ENCODE peak calls at places on chromosome 3, in four cellular contexts. One of them, this sample, is unnamed.

GRCh38 chr3:64225695-64226499 is 631 bp upstream of the PRICKLE2 start:
- DNase-seq in A549: no peak
- DNase-seq in HepG2: no peak
- DNase-seq in GM12878: no peak
- DNase-seq in this sample: no peak

GRCh38 chr3:140078343-140078742 is 143.4 kb downstream of the CLSTN2 start:
- DNase-seq in A549: no peak
- DNase-seq in HepG2: no peak
- DNase-seq in GM12878: no peak
- DNase-seq in this sample: no peak

GRCh38 chr3:14374444-14374883 is 27.9 kb upstream of the SLC6A6 start:
- DNase-seq in A549: no peak
- DNase-seq in HepG2: no peak
- DNase-seq in GM12878: no peak
- DNase-seq in this sample: peak

GRCh38 chr3:189276481-189277190 is 104.9 kb downstream of the TPRG1 start:
- DNase-seq in A549: no peak
- DNase-seq in HepG2: no peak
- DNase-seq in GM12878: no peak
- DNase-seq in this sample: no peak

GRCh38 chr3:122100591-122101491 is 45.7 kb downstream of the CD86 start:
- DNase-seq in A549: peak
- DNase-seq in HepG2: no peak
- DNase-seq in GM12878: no peak
- DNase-seq in this sample: no peak

GRCh38 chr3:137762674-137763593 is 1.2 kb upstream of the SOX14 start:
- DNase-seq in A549: no peak
- DNase-seq in HepG2: no peak
- DNase-seq in GM12878: no peak
- DNase-seq in this sample: peak

GRCh38 chr3:17686613-17687012 is 55.8 kb downstream of the TBC1D5 start:
- DNase-seq in A549: peak
- DNase-seq in HepG2: peak
- DNase-seq in GM12878: no peak
- DNase-seq in this sample: peak

GRCh38 chr3:57791245-57791644 is 35.1 kb downstream of the SLMAP start:
- DNase-seq in A549: peak
- DNase-seq in HepG2: peak
- DNase-seq in GM12878: no peak
- DNase-seq in this sample: no peak

GRCh38 chr3:123561188-123561587 is 23.7 kb downstream of the HACD2 start:
- DNase-seq in A549: no peak
- DNase-seq in HepG2: no peak
- DNase-seq in GM12878: no peak
- DNase-seq in this sample: no peak

GRCh38 chr3:32969656-32970055 is 18.2 kb downstream of the CCR4 start:
- DNase-seq in A549: peak
- DNase-seq in HepG2: peak
- DNase-seq in GM12878: no peak
- DNase-seq in this sample: no peak

GRCh38 chr3:50251220-50251619 is 15.2 kb downstream of the GNAI2 start:
- DNase-seq in A549: peak
- DNase-seq in HepG2: no peak
- DNase-seq in GM12878: no peak
- DNase-seq in this sample: no peak

GRCh38 chr3:194824676-194825075 is 139.0 kb downstream of the FAM43A start:
- DNase-seq in A549: no peak
- DNase-seq in HepG2: no peak
- DNase-seq in GM12878: no peak
- DNase-seq in this sample: no peak

GRCh38 chr3:134937256-134938023 is 142.4 kb downstream of the EPHB1 start:
- DNase-seq in A549: no peak
- DNase-seq in HepG2: no peak
- DNase-seq in GM12878: no peak
- DNase-seq in this sample: no peak

GRCh38 chr3:59317386-59317785 is 267.6 kb upstream of the CFAP20DC start:
- DNase-seq in A549: no peak
- DNase-seq in HepG2: no peak
- DNase-seq in GM12878: no peak
- DNase-seq in this sample: no peak

GRCh38 chr3:159865042-159865579 is 123.5 kb upstream of the IL12A start:
- DNase-seq in A549: peak
- DNase-seq in HepG2: no peak
- DNase-seq in GM12878: no peak
- DNase-seq in this sample: no peak

GRCh38 chr3:121651684-121652083 is 9.0 kb downstream of the HCLS1 start:
- DNase-seq in A549: peak
- DNase-seq in HepG2: peak
- DNase-seq in GM12878: no peak
- DNase-seq in this sample: no peak

GRCh38 chr3:76024640-76025039 is 239.3 kb upstream of the ZNF717 start:
- DNase-seq in A549: peak
- DNase-seq in HepG2: peak
- DNase-seq in GM12878: no peak
- DNase-seq in this sample: peak

GRCh38 chr3:49028673-49029562 is at the start of gene IMPDH2:
- DNase-seq in A549: peak
- DNase-seq in HepG2: peak
- DNase-seq in GM12878: peak
- DNase-seq in this sample: peak

GRCh38 chr3:87614998-87615397 is 338.6 kb upstream of the POU1F1 start:
- DNase-seq in A549: no peak
- DNase-seq in HepG2: no peak
- DNase-seq in GM12878: no peak
- DNase-seq in this sample: no peak

GRCh38 chr3:140863481-140864084 is 78.1 kb upstream of the SLC25A36 start:
- DNase-seq in A549: peak
- DNase-seq in HepG2: peak
- DNase-seq in GM12878: peak
- DNase-seq in this sample: peak

GRCh38 chr3:97889814-97890213 is 68.0 kb downstream of the CRYBG3 start:
- DNase-seq in A549: no peak
- DNase-seq in HepG2: no peak
- DNase-seq in GM12878: no peak
- DNase-seq in this sample: no peak

GRCh38 chr3:97896547-97896946 is 74.7 kb downstream of the CRYBG3 start:
- DNase-seq in A549: no peak
- DNase-seq in HepG2: no peak
- DNase-seq in GM12878: no peak
- DNase-seq in this sample: no peak

GRCh38 chr3:97892852-97893251 is 71.0 kb downstream of the CRYBG3 start:
- DNase-seq in A549: no peak
- DNase-seq in HepG2: no peak
- DNase-seq in GM12878: no peak
- DNase-seq in this sample: no peak

GRCh38 chr3:97896129-97896528 is 74.3 kb downstream of the CRYBG3 start:
- DNase-seq in A549: no peak
- DNase-seq in HepG2: no peak
- DNase-seq in GM12878: no peak
- DNase-seq in this sample: no peak

DNA sequence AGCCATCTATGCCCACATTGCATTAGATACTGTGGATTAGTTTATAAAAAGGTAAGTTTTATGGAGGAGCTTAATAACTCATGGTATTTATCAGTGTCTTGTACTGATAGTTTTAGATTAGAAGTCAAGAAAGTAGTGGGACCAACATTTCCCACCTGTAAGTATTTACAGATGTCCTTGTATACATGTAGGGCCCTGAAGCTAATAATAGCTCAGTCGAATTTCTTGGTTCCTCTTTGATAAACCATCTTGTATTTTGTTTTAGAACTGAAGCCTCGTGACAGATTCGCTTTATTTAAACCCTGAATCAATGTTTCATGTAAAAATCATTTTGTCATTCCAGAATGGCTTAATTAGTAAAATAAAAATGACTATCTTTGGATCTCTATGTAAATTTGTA is 73.4 kb downstream of the CRYBG3 start:
- DNase-seq in A549: no peak
- DNase-seq in HepG2: no peak
- DNase-seq in GM12878: peak
- DNase-seq in this sample: no peak
- TF ChIP-seq USF2 in A549: no peak
- TF ChIP-seq USF2 in HepG2: no peak
- TF ChIP-seq USF2 in GM12878: no peak
- TF ChIP-seq USF2 in this sample: no peak

GRCh38 chr3:53189276-53189675 is 28.3 kb downstream of the PRKCD start:
- DNase-seq in A549: no peak
- DNase-seq in HepG2: no peak
- DNase-seq in GM12878: no peak
- DNase-seq in this sample: no peak

GRCh38 chr3:53186726-53187125 is 25.7 kb downstream of the PRKCD start:
- DNase-seq in A549: no peak
- DNase-seq in HepG2: no peak
- DNase-seq in GM12878: no peak
- DNase-seq in this sample: no peak

GRCh38 chr3:53185761-53186465 is 24.9 kb downstream of the PRKCD start:
- DNase-seq in A549: no peak
- DNase-seq in HepG2: no peak
- DNase-seq in GM12878: no peak
- DNase-seq in this sample: no peak

GRCh38 chr3:53188720-53189119 is 27.7 kb downstream of the PRKCD start:
- DNase-seq in A549: no peak
- DNase-seq in HepG2: no peak
- DNase-seq in GM12878: no peak
- DNase-seq in this sample: no peak

DNA sequence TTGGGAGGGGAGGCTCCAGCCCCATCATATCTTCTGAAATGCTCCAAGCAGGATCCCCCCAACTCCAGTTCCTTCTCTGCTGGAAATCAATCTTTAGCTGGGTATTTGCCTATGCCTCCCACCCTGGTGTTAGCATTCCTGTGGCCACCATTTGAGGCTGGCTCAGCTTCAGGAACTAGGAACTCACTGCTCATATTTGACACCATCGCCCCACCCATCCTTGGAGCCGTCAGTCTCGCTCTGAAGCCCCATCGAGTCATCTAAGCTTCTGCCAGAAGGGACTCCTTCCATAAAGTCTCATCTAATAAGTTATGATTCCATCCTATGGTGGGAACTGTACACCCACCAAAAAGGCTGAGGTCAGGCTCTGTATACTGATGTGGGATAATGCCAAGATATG is 26.4 kb downstream of the PRKCD start:
- DNase-seq in A549: no peak
- DNase-seq in HepG2: no peak
- DNase-seq in GM12878: no peak
- DNase-seq in this sample: no peak
- TF ChIP-seq PBX3 in A549: no peak
- TF ChIP-seq PBX3 in HepG2: no peak
- TF ChIP-seq PBX3 in GM12878: no peak
- TF ChIP-seq PBX3 in this sample: no peak

DNA sequence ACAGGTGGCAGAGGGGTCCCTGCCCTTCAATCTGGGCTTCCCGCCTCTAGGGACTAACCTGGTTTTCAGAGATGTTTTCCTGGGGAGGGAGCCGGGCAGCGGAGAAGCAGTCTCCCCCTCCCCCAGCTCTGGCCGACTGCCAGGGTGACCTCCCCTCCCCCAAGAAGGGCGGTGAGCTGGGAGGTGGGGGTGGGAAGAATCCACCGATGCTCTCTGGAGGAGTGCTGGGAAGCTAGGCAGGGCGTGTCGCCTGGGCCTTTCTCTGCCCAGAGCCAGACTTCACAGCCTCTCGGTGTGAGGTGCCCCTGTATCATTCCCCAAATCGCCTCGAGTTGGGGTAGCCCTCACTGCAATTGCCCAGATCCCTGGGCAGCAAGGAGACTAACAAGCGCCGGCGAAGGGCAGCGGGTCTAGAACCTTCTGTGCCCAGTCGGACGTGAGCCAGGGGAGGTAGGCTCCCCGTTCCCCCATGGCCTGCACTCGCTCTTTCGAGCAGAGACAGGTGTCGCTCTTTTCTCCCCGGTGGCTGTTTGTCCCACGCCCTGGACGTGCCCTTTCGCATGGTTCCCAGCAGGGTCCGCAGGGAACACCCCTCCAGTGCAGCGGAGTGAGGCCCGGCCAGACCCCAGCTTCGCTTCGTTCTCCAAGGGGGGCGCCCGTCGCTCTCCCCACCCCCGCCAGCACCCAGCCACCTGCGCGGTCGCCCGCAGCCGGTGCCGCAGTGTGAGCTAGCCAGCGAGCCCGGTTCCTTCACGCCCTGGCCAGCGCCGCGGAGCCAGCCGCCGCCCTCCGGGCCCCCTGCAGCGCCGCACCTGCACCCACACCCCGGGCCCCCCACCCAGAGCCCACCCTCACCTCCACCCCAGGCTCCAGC is 1.1 kb downstream of the RAB6B start:
- DNase-seq in A549: no peak
- DNase-seq in HepG2: no peak
- DNase-seq in GM12878: no peak
- DNase-seq in this sample: peak
- H3K4me3 ChIP-seq in A549: peak
- H3K4me3 ChIP-seq in HepG2: no peak
- H3K4me3 ChIP-seq in GM12878: no peak
- H3K4me3 ChIP-seq in this sample: peak

DNA sequence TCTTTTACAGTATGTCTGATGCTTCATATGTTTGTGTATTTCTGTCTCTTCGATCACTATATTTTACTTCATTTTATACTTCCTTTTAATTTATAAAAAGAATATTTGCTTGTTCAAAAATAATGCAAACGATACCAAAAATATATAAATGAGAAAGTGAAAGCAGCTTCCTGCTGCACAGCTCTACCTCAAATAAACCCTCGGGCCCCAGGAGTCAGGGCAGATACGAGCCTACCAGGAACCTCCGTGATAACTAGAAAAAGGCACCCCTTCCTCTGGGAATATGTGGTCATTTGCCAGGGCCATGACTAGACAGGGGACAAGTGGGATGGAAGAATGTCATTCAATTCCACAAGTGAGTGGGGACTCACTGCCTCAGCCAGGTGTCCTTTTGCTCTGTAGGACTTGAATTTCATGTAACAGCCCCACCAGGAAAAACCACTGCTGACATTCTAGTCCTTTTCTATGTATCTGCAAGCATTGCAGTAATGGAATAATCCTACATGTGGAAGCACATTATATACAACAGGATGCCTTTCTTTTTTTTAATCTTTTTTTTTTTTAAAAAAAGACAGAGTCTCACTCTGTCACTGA is 133.3 kb downstream of the SUCLG2 start:
- DNase-seq in A549: no peak
- DNase-seq in HepG2: no peak
- DNase-seq in GM12878: no peak
- DNase-seq in this sample: no peak
- TF ChIP-seq USF2 in A549: no peak
- TF ChIP-seq USF2 in HepG2: no peak
- TF ChIP-seq USF2 in GM12878: no peak
- TF ChIP-seq USF2 in this sample: no peak

DNA sequence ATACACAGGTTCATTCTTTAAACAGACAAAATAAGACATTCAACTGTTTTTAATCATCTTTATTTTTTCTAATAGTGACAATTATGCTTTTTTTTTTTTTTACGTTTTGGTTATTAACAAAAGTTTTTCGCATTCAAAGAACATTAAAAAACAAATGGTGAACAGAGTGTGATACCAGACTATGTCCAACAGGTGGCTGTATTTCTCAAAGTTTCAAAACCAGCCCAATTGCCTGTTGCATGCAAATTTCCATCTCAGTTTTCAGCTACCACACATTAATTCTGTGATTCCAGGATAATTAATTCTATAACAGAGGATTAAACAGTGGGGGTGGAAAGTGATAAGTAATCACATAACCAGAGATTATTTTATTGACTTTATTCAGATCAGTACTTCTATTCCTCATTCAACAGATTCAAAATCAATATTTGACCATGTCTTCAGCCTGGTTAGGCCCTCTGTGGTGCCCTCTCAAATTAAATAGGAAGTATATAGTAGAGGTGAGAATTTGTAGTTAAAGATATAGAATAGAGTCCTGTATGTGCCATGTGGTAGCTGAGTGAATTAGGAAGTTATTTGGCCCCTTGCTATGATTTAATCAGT is 122.2 kb upstream of the DCBLD2 start:
- DNase-seq in A549: peak
- DNase-seq in HepG2: peak
- DNase-seq in GM12878: no peak
- DNase-seq in this sample: peak
- TF ChIP-seq PBX3 in A549: no peak
- TF ChIP-seq PBX3 in HepG2: no peak
- TF ChIP-seq PBX3 in GM12878: no peak
- TF ChIP-seq PBX3 in this sample: no peak

This sample was measured in SK-N-SH.